ENCODE peak calls at places on chromosomes 6 and 20, in four cellular contexts. One of them, this sample, is unnamed.
A peak's percentile ranks its signal among the peaks of the same experiment; 100 is the strongest.

GRCh38 chr6:83862776-83863471 is 3.4 kb downstream of the CYB5R4 start:
- DNase-seq in substantia nigra: no peak
- DNase-seq in NCI-H526 treated with DMSO at 0.1 percent for 48 hours: no peak
- DNase-seq in WTC11: no peak
- DNase-seq in this sample: no peak

GRCh38 chr6:3379482-3380060 is 77.3 kb downstream of the SLC22A23 start:
- DNase-seq in NCI-H526 treated with DMSO at 0.1 percent for 48 hours: no peak
- DNase-seq in substantia nigra: no peak
- DNase-seq in WTC11: no peak
- DNase-seq in this sample: no peak

GRCh38 chr20:8654486-8654885 is 414.4 kb upstream of the PLCB4 start:
- DNase-seq in substantia nigra: no peak
- DNase-seq in NCI-H526 treated with DMSO at 0.1 percent for 48 hours: no peak
- DNase-seq in WTC11: no peak
- DNase-seq in this sample: no peak

GRCh38 chr20:2387180-2387577 is 6.5 kb downstream of the TGM6 start:
- DNase-seq in WTC11: peak; percentile 73
- DNase-seq in NCI-H526 treated with DMSO at 0.1 percent for 48 hours: peak; percentile 32
- DNase-seq in substantia nigra: no peak
- DNase-seq in this sample: peak; percentile 51

GRCh38 chr20:841568-842546 is 8.3 kb downstream of the FAM110A start:
- DNase-seq in WTC11: peak; percentile 63
- DNase-seq in NCI-H526 treated with DMSO at 0.1 percent for 48 hours: peak; percentile 48
- DNase-seq in substantia nigra: no peak
- DNase-seq in this sample: peak; percentile 40

GRCh38 chr6:148972481-148972880 is 225.7 kb downstream of the UST start:
- DNase-seq in WTC11: peak; percentile 95
- DNase-seq in NCI-H526 treated with DMSO at 0.1 percent for 48 hours: peak; percentile 47
- DNase-seq in substantia nigra: no peak
- DNase-seq in this sample: peak; percentile 90

GRCh38 chr6:39188577-39188976 is 40.7 kb downstream of the KCNK5 start:
- DNase-seq in NCI-H526 treated with DMSO at 0.1 percent for 48 hours: no peak
- DNase-seq in substantia nigra: no peak
- DNase-seq in WTC11: no peak
- DNase-seq in this sample: no peak

GRCh38 chr20:21262812-21263211 is 40.3 kb upstream of the XRN2 start:
- DNase-seq in substantia nigra: no peak
- DNase-seq in NCI-H526 treated with DMSO at 0.1 percent for 48 hours: no peak
- DNase-seq in WTC11: no peak
- DNase-seq in this sample: no peak

GRCh38 chr20:59751075-59751711 is 146.9 kb downstream of the PHACTR3 start:
- DNase-seq in NCI-H526 treated with DMSO at 0.1 percent for 48 hours: peak; percentile 16
- DNase-seq in WTC11: peak; percentile 87
- DNase-seq in substantia nigra: peak; percentile 69
- DNase-seq in this sample: peak; percentile 86

GRCh38 chr6:153980176-153980575 is 58.9 kb upstream of the OPRM1 start:
- DNase-seq in substantia nigra: no peak
- DNase-seq in WTC11: no peak
- DNase-seq in NCI-H526 treated with DMSO at 0.1 percent for 48 hours: no peak
- DNase-seq in this sample: no peak

GRCh38 chr6:146881228-146882181 is 282.7 kb downstream of the ADGB start:
- DNase-seq in NCI-H526 treated with DMSO at 0.1 percent for 48 hours: no peak
- DNase-seq in WTC11: no peak
- DNase-seq in substantia nigra: no peak
- DNase-seq in this sample: peak; percentile 37

GRCh38 chr6:169669889-169670288 is 31.9 kb downstream of the WDR27 start:
- DNase-seq in substantia nigra: no peak
- DNase-seq in WTC11: no peak
- DNase-seq in NCI-H526 treated with DMSO at 0.1 percent for 48 hours: no peak
- DNase-seq in this sample: peak; percentile 3

GRCh38 chr20:52427960-52428359 is 236.4 kb upstream of the ZFP64 start:
- DNase-seq in WTC11: no peak
- DNase-seq in NCI-H526 treated with DMSO at 0.1 percent for 48 hours: no peak
- DNase-seq in substantia nigra: no peak
- DNase-seq in this sample: no peak

GRCh38 chr6:52539607-52540006 is 37.3 kb downstream of the TRAM2 start:
- DNase-seq in substantia nigra: no peak
- DNase-seq in WTC11: no peak
- DNase-seq in NCI-H526 treated with DMSO at 0.1 percent for 48 hours: no peak
- DNase-seq in this sample: no peak

GRCh38 chr6:145736854-145737181 is 1.5 kb upstream of the EPM2A start:
- DNase-seq in substantia nigra: no peak
- DNase-seq in WTC11: no peak
- DNase-seq in NCI-H526 treated with DMSO at 0.1 percent for 48 hours: no peak
- DNase-seq in this sample: peak; percentile 61

GRCh38 chr6:43973351-43973750 is 153.9 kb downstream of the MRPL14 start:
- DNase-seq in NCI-H526 treated with DMSO at 0.1 percent for 48 hours: no peak
- DNase-seq in WTC11: no peak
- DNase-seq in substantia nigra: no peak
- DNase-seq in this sample: no peak

GRCh38 chr6:32947552-32948465 is 5.1 kb downstream of the HLA-DMA start:
- DNase-seq in NCI-H526 treated with DMSO at 0.1 percent for 48 hours: peak; percentile 68
- DNase-seq in substantia nigra: no peak
- DNase-seq in WTC11: peak; percentile 63
- DNase-seq in this sample: peak; percentile 92

GRCh38 chr20:64065062-64065972 is 2.3 kb downstream of the TCEA2 start:
- DNase-seq in WTC11: no peak
- DNase-seq in substantia nigra: no peak
- DNase-seq in NCI-H526 treated with DMSO at 0.1 percent for 48 hours: no peak
- DNase-seq in this sample: no peak